ENCODE peak calls at places on chromosomes 5 and 9, in seven cellular contexts. X, Z, W, H, V, N and D are unnamed samples.

GRCh38 chr5:152061095-152061494 is 136.4 kb upstream of the GLRA1 start:
- DNase-seq in X (no peak), Z (no peak), W (no peak), H (no peak), V (no peak), N (no peak), D (no peak)

GRCh38 chr5:14123551-14123950 is 19.6 kb upstream of the TRIO start:
- DNase-seq in X (no peak), Z (no peak), W (no peak), H (no peak), V (no peak), N (no peak), D (no peak)

GRCh38 chr5:131147258-131147657 is 17.8 kb downstream of the HINT1 start:
- DNase-seq in X (no peak), Z (no peak), W (no peak), H (no peak), V (no peak), N (no peak), D (no peak)

GRCh38 chr5:78903936-78904335 is 81.2 kb downstream of the ARSB start:
- DNase-seq in X (no peak), Z (no peak), W (no peak), H (no peak), V (no peak), N (no peak), D (peak; percentile 27)

GRCh38 chr5:34791761-34792244 is 47.2 kb upstream of the TTC23L start:
- DNase-seq in X (no peak), Z (no peak), W (peak; percentile 47), H (no peak), V (no peak), N (no peak), D (no peak)

GRCh38 chr5:78317515-78317914 is 23.0 kb upstream of the AP3B1 start:
- DNase-seq in X (no peak), Z (no peak), W (no peak), H (no peak), V (no peak), N (no peak), D (no peak)

GRCh38 chr9:133526721-133527321 is 2.1 kb upstream of the MYMK start:
- DNase-seq in X (no peak), Z (no peak), W (no peak), H (no peak), V (no peak), N (peak; percentile 50), D (no peak)

GRCh38 chr5:72353046-72353445 is 32.9 kb downstream of the PTCD2 start:
- DNase-seq in X (no peak), Z (no peak), W (no peak), H (peak; percentile 57), V (no peak), N (no peak), D (no peak)

GRCh38 chr9:277595-278330 is 63.1 kb downstream of the DOCK8 start:
- DNase-seq in X (no peak), Z (no peak), W (no peak), H (no peak), V (no peak), N (no peak), D (no peak)

GRCh38 chr9:109282302-109282701 is 38.6 kb downstream of the EPB41L4B start:
- DNase-seq in X (no peak), Z (no peak), W (no peak), H (no peak), V (no peak), N (no peak), D (no peak)

GRCh38 chr5:41876678-41877077 is 6.5 kb upstream of the OXCT1 start:
- DNase-seq in X (no peak), Z (no peak), W (no peak), H (no peak), V (no peak), N (no peak), D (no peak)

GRCh38 chr9:129227843-129228189 is 49.8 kb upstream of the IER5L start:
- DNase-seq in X (no peak), Z (no peak), W (no peak), H (no peak), V (no peak), N (no peak), D (no peak)